ENCODE peak calls at places on chromosomes 6 and 20, in seven cellular contexts. V, B, J, F, C, N and I are unnamed samples.

GRCh38 chr20:3162080-3162611 is 2.5 kb upstream of the FASTKD5 start:
- DNase-seq in V (peak; percentile 66), B (no peak), J (no peak), F (no peak), C (no peak), N (no peak), I (no peak)

GRCh38 chr20:33312583-33312982 is 29.6 kb downstream of the BPIFB1 start:
- DNase-seq in V (no peak), B (no peak), J (no peak), F (no peak), C (no peak), N (no peak), I (no peak)

GRCh38 chr20:10848810-10849370 is 175.1 kb upstream of the JAG1 start:
- DNase-seq in V (no peak), B (peak; percentile 1), J (no peak), F (no peak), C (peak; percentile 95), N (peak; percentile 11), I (peak; percentile 63)

GRCh38 chr20:57709823-57710799 is at the start of gene PMEPA1:
- DNase-seq in V (peak; percentile 96), B (peak; percentile 91), J (peak; percentile 97), F (peak; percentile 87), C (peak; percentile 99), N (no peak), I (peak; percentile 99)

GRCh38 chr20:36439040-36439730 is 102.1 kb upstream of the MYL9 start:
- DNase-seq in V (peak; percentile 72), B (peak; percentile 85), J (peak; percentile 75), F (peak; percentile 47), C (peak; percentile 78), N (no peak), I (peak; percentile 88)

GRCh38 chr6:75759207-75759606 is 10.2 kb downstream of the MYO6 start:
- DNase-seq in V (no peak), B (no peak), J (no peak), F (no peak), C (no peak), N (no peak), I (no peak)

GRCh38 chr20:2022163-2022562 is 28.3 kb upstream of the PDYN start:
- DNase-seq in V (no peak), B (no peak), J (no peak), F (no peak), C (no peak), N (no peak), I (peak; percentile 32)

GRCh38 chr6:3294921-3295871 is 36.4 kb downstream of the PSMG4 start:
- DNase-seq in V (peak; percentile 30), B (no peak), J (no peak), F (peak; percentile 1), C (peak; percentile 20), N (no peak), I (no peak)

GRCh38 chr20:50052952-50053789 is 59.8 kb downstream of the UBE2V1 start:
- DNase-seq in V (no peak), B (no peak), J (no peak), F (no peak), C (no peak), N (no peak), I (no peak)

GRCh38 chr6:148037496-148037895 is 305.1 kb upstream of the SASH1 start:
- DNase-seq in V (no peak), B (peak; percentile 51), J (no peak), F (no peak), C (peak; percentile 79), N (no peak), I (no peak)

GRCh38 chr6:137853569-137854213 is 13.4 kb upstream of the TNFAIP3 start:
- DNase-seq in V (no peak), B (no peak), J (no peak), F (no peak), C (peak; percentile 87), N (no peak), I (peak; percentile 48)

GRCh38 chr6:1834641-1835516 is 225.2 kb downstream of the FOXC1 start:
- DNase-seq in V (no peak), B (no peak), J (no peak), F (no peak), C (no peak), N (no peak), I (no peak)

GRCh38 chr6:144278659-144279314 is 6.3 kb upstream of the UTRN start:
- DNase-seq in V (no peak), B (no peak), J (no peak), F (no peak), C (peak; percentile 82), N (no peak), I (peak; percentile 50)

GRCh38 chr20:59650418-59650817 is 46.1 kb downstream of the PHACTR3 start:
- DNase-seq in V (no peak), B (no peak), J (no peak), F (no peak), C (no peak), N (no peak), I (no peak)

GRCh38 chr6:167778497-167779122 is 48.1 kb upstream of the AFDN start:
- DNase-seq in V (peak; percentile 65), B (peak; percentile 88), J (no peak), F (no peak), C (no peak), N (no peak), I (no peak)

GRCh38 chr6:63576147-63576772 is 4.0 kb downstream of the LOC128125822 start:
- DNase-seq in V (no peak), B (no peak), J (no peak), F (no peak), C (no peak), N (no peak), I (no peak)

GRCh38 chr6:63580704-63580961 is 8.4 kb downstream of the LOC128125822 start:
- DNase-seq in V (no peak), B (no peak), J (no peak), F (no peak), C (no peak), N (no peak), I (no peak)

GRCh38 chr6:63576985-63577712 is 4.9 kb downstream of the LOC128125822 start:
- DNase-seq in V (no peak), B (no peak), J (no peak), F (no peak), C (no peak), N (no peak), I (no peak)

GRCh38 chr6:63579937-63580703 is 7.8 kb downstream of the LOC128125822 start:
- DNase-seq in V (no peak), B (no peak), J (no peak), F (no peak), C (no peak), N (no peak), I (no peak)

DNA sequence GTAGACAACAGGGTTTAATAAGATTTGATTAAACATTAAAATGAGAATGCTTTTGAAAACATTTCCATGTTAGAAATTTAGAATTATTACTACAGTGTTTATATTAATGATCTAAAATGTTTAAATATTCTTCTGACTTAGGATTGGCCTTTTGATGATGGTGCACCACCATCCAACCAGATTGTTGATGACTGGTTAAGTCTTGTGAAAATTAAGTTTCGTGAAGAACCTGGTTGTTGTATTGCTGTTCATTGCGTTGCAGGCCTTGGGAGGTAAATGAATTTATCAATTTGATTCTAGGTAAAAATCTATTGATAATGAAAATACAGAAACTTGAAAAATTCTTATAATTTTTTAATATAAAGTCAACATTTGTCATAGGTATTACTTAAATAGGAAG is 6.5 kb downstream of the LOC128125822 start:
- DNase-seq in V (no peak), B (no peak), J (no peak), F (no peak), C (no peak), N (no peak), I (no peak)
- H3K27ac ChIP-seq in V (no peak overlapping the region), B (no peak overlapping the region), J (no peak overlapping the region), F (no peak overlapping the region), C (no peak overlapping the region), N (no peak overlapping the region), I (no peak overlapping the region)

GRCh38 chr20:21103582-21104465 is 2.3 kb downstream of the LINC00237 start:
- DNase-seq in V (no peak), B (no peak), J (no peak), F (no peak), C (no peak), N (no peak), I (no peak)

GRCh38 chr20:21102252-21102609 is 3.9 kb downstream of the LINC00237 start:
- DNase-seq in V (no peak), B (no peak), J (no peak), F (no peak), C (no peak), N (no peak), I (no peak)

GRCh38 chr20:21101453-21102251 is 4.5 kb downstream of the LINC00237 start:
- DNase-seq in V (no peak), B (peak; percentile 24), J (no peak), F (no peak), C (no peak), N (no peak), I (no peak)

GRCh38 chr20:21104466-21104761 is 1.7 kb downstream of the LINC00237 start:
- DNase-seq in V (no peak), B (no peak), J (no peak), F (no peak), C (no peak), N (no peak), I (no peak)

DNA sequence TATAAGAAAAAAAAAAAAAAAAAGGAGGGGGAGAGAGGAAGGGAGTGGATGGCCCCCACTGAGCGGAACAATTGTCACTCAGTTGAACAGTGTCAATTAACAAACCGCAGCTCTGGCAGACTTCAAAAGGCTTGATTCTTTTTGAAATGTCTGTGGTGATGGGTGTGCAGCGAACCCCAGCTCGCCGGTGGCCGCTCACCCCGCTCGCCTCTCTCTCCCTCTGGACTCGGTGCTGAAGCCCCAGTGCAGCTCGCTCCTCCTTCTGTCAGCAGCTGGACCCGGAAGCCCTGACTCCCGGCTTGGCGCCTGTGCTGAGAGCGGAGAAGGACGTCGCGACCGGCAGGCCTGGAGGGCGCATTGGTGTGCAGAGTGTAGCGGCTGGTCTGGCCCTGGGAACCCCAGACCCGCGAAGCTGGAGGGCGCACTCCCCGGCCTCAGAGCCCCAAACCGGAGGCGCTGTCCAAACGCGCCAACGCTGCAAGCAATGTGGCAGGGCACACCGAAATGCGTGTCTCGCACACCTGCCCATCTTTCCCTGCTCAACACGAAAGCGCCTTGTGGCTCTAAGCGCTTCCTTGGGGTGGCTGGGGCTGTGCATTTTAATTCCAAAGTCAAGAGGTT is 3.4 kb downstream of the LINC00237 start:
- DNase-seq in V (peak; percentile 56), B (peak; percentile 29), J (peak; percentile 66), F (no peak), C (no peak), N (no peak), I (no peak)
- H3K27ac ChIP-seq in V (no peak overlapping the region), B (no peak overlapping the region), J (no peak overlapping the region), F (no peak overlapping the region), C (no peak overlapping the region), N (no peak overlapping the region), I (no peak overlapping the region)

GRCh38 chr6:92271101-92271500 is 1148.3 kb downstream of the EPHA7 start:
- DNase-seq in V (no peak), B (no peak), J (no peak), F (no peak), C (no peak), N (no peak), I (no peak)

GRCh38 chr6:92270365-92270764 is 1149.0 kb downstream of the EPHA7 start:
- DNase-seq in V (no peak), B (no peak), J (no peak), F (no peak), C (no peak), N (no peak), I (no peak)

GRCh38 chr6:92263864-92264263 is 1155.5 kb downstream of the EPHA7 start:
- DNase-seq in V (no peak), B (peak; percentile 4), J (no peak), F (no peak), C (no peak), N (no peak), I (no peak)

GRCh38 chr6:92267335-92267734 is 1152.0 kb downstream of the EPHA7 start:
- DNase-seq in V (no peak), B (no peak), J (no peak), F (no peak), C (no peak), N (no peak), I (no peak)
- H3K27ac ChIP-seq in V (no peak overlapping the region), B (no peak overlapping the region), J (no peak overlapping the region), F (no peak overlapping the region), C (no peak overlapping the region), N (no peak overlapping the region), I (no peak overlapping the region)

GRCh38 chr6:14797875-14798593 is 447.8 kb upstream of the JARID2 start:
- DNase-seq in V (no peak), B (peak; percentile 12), J (no peak), F (no peak), C (no peak), N (no peak), I (no peak)
- H3K27ac ChIP-seq in V (no peak overlapping the region), B (no peak overlapping the region), J (no peak overlapping the region), F (no peak overlapping the region), C (no peak overlapping the region), N (no peak overlapping the region), I (no peak overlapping the region)